ENCODE peak calls at places on chromosomes 3 and 15, in four cellular contexts. One of them, this sample, is unnamed.

GRCh38 chr3:40546811-40547210 is 22.1 kb downstream of the ZNF621 start:
- DNase-seq in RWPE2: no peak
- DNase-seq in SJSA1: peak; percentile 2
- DNase-seq in fibroblast of lung: peak; percentile 60
- DNase-seq in this sample: no peak

GRCh38 chr3:119343719-119344118 is 49.5 kb downstream of the ARHGAP31 start:
- DNase-seq in RWPE2: no peak
- DNase-seq in SJSA1: no peak
- DNase-seq in fibroblast of lung: no peak
- DNase-seq in this sample: no peak

GRCh38 chr15:52438047-52438446 is 90.6 kb downstream of the MYO5A start:
- DNase-seq in RWPE2: no peak
- DNase-seq in SJSA1: no peak
- DNase-seq in fibroblast of lung: no peak
- DNase-seq in this sample: peak; percentile 25

GRCh38 chr3:100525753-100526612 is 33.6 kb downstream of the TMEM45A start:
- DNase-seq in RWPE2: no peak
- DNase-seq in SJSA1: peak; percentile 73
- DNase-seq in fibroblast of lung: peak; percentile 32
- DNase-seq in this sample: peak; percentile 15

GRCh38 chr3:142239421-142239820 is 14.0 kb upstream of the GK5 start:
- DNase-seq in RWPE2: no peak
- DNase-seq in SJSA1: no peak
- DNase-seq in fibroblast of lung: no peak
- DNase-seq in this sample: no peak

GRCh38 chr3:53257465-53257864 is 1.6 kb upstream of the TKT start:
- DNase-seq in RWPE2: peak; percentile 36
- DNase-seq in SJSA1: no peak
- DNase-seq in fibroblast of lung: no peak
- DNase-seq in this sample: no peak

GRCh38 chr3:18758047-18758704 is 333.0 kb upstream of the SATB1 start:
- DNase-seq in RWPE2: no peak
- DNase-seq in SJSA1: peak; percentile 1
- DNase-seq in fibroblast of lung: no peak
- DNase-seq in this sample: peak; percentile 23

GRCh38 chr15:61889706-61890105 is 170.5 kb downstream of the VPS13C start:
- DNase-seq in RWPE2: no peak
- DNase-seq in SJSA1: peak; percentile 27
- DNase-seq in fibroblast of lung: no peak
- DNase-seq in this sample: no peak

GRCh38 chr3:194423317-194423716 is 24.3 kb upstream of the GP5 start:
- DNase-seq in RWPE2: no peak
- DNase-seq in SJSA1: no peak
- DNase-seq in fibroblast of lung: no peak
- DNase-seq in this sample: no peak

GRCh38 chr15:70447927-70448698 is 315.2 kb downstream of the UACA start:
- DNase-seq in RWPE2: peak; percentile 67
- DNase-seq in SJSA1: no peak
- DNase-seq in fibroblast of lung: no peak
- DNase-seq in this sample: peak; percentile 24

GRCh38 chr3:127613406-127613805 is 15.2 kb downstream of the MCM2 start:
- DNase-seq in RWPE2: no peak
- DNase-seq in SJSA1: no peak
- DNase-seq in fibroblast of lung: no peak
- DNase-seq in this sample: no peak

GRCh38 chr3:46604127-46604526 is 8.2 kb upstream of the FAM240A start:
- DNase-seq in RWPE2: no peak
- DNase-seq in SJSA1: no peak
- DNase-seq in fibroblast of lung: no peak
- DNase-seq in this sample: no peak

GRCh38 chr3:10945683-10946287 is 46.8 kb upstream of the SLC6A1 start:
- DNase-seq in RWPE2: no peak
- DNase-seq in SJSA1: peak; percentile 30
- DNase-seq in fibroblast of lung: peak; percentile 40
- DNase-seq in this sample: peak; percentile 64

GRCh38 chr15:74613089-74613952 is 2.3 kb upstream of the CLK3 start:
- DNase-seq in RWPE2: no peak
- DNase-seq in SJSA1: no peak
- DNase-seq in fibroblast of lung: no peak
- DNase-seq in this sample: no peak

GRCh38 chr3:125148836-125149235 is 63.7 kb downstream of the SLC12A8 start:
- DNase-seq in RWPE2: no peak
- DNase-seq in SJSA1: no peak
- DNase-seq in fibroblast of lung: peak; percentile 59
- DNase-seq in this sample: no peak

GRCh38 chr3:65497846-65498245 is 540.9 kb downstream of the MAGI1 start:
- DNase-seq in RWPE2: no peak
- DNase-seq in SJSA1: no peak
- DNase-seq in fibroblast of lung: no peak
- DNase-seq in this sample: no peak

GRCh38 chr15:71011503-71012155 is 103.6 kb upstream of the THSD4 start:
- DNase-seq in RWPE2: no peak
- DNase-seq in SJSA1: peak; percentile 19
- DNase-seq in fibroblast of lung: peak; percentile 79
- DNase-seq in this sample: no peak

GRCh38 chr15:60871731-60872130 is 357.4 kb downstream of the RORA start:
- DNase-seq in RWPE2: no peak
- DNase-seq in SJSA1: no peak
- DNase-seq in fibroblast of lung: no peak
- DNase-seq in this sample: no peak

GRCh38 chr15:31391687-31392671 is 65.3 kb downstream of the KLF13 start:
- DNase-seq in RWPE2: no peak
- DNase-seq in SJSA1: peak; percentile 71
- DNase-seq in fibroblast of lung: peak; percentile 72
- DNase-seq in this sample: peak; percentile 90

GRCh38 chr15:31473384-31474058 is 146.9 kb downstream of the KLF13 start:
- DNase-seq in RWPE2: peak; percentile 31
- DNase-seq in SJSA1: no peak
- DNase-seq in fibroblast of lung: no peak
- DNase-seq in this sample: no peak

GRCh38 chr3:62667714-62668113 is 207.5 kb downstream of the CADPS start:
- DNase-seq in RWPE2: no peak
- DNase-seq in SJSA1: no peak
- DNase-seq in fibroblast of lung: no peak
- DNase-seq in this sample: no peak

GRCh38 chr3:194387276-194387675 is 11.8 kb downstream of the GP5 start:
- DNase-seq in RWPE2: no peak
- DNase-seq in SJSA1: no peak
- DNase-seq in fibroblast of lung: no peak
- DNase-seq in this sample: no peak

GRCh38 chr15:98776607-98777281 is 128.4 kb downstream of the IGF1R start:
- DNase-seq in RWPE2: no peak
- DNase-seq in SJSA1: peak; percentile 32
- DNase-seq in fibroblast of lung: peak; percentile 50
- DNase-seq in this sample: peak; percentile 76

GRCh38 chr15:39788108-39788507 is 5.5 kb upstream of the FSIP1 start:
- DNase-seq in RWPE2: no peak
- DNase-seq in SJSA1: no peak
- DNase-seq in fibroblast of lung: peak; percentile 54
- DNase-seq in this sample: no peak

GRCh38 chr3:61009025-61009424 is 242.2 kb downstream of the FHIT start:
- DNase-seq in RWPE2: no peak
- DNase-seq in SJSA1: no peak
- DNase-seq in fibroblast of lung: no peak
- DNase-seq in this sample: no peak

GRCh38 chr15:51672100-51672731 is 9.1 kb upstream of the SCG3 start:
- DNase-seq in RWPE2: no peak
- DNase-seq in SJSA1: no peak
- DNase-seq in fibroblast of lung: no peak
- DNase-seq in this sample: no peak

GRCh38 chr3:196995027-196995426 is 26.4 kb upstream of the PIGZ start:
- DNase-seq in RWPE2: no peak
- DNase-seq in SJSA1: no peak
- DNase-seq in fibroblast of lung: no peak
- DNase-seq in this sample: no peak

GRCh38 chr3:69406156-69406555 is 20.3 kb upstream of the FRMD4B start:
- DNase-seq in RWPE2: no peak
- DNase-seq in SJSA1: no peak
- DNase-seq in fibroblast of lung: peak; percentile 68
- DNase-seq in this sample: no peak

GRCh38 chr3:161821591-161821990 is 325.0 kb downstream of the OTOL1 start:
- DNase-seq in RWPE2: no peak
- DNase-seq in SJSA1: no peak
- DNase-seq in fibroblast of lung: no peak
- DNase-seq in this sample: no peak

GRCh38 chr3:49652218-49652921 is 21.8 kb upstream of the APEH start:
- DNase-seq in RWPE2: no peak
- DNase-seq in SJSA1: no peak
- DNase-seq in fibroblast of lung: no peak
- DNase-seq in this sample: no peak

GRCh38 chr3:26376131-26376530 is 246.4 kb upstream of the LRRC3B start:
- DNase-seq in RWPE2: no peak
- DNase-seq in SJSA1: no peak
- DNase-seq in fibroblast of lung: no peak
- DNase-seq in this sample: no peak

GRCh38 chr3:18079739-18080138 is 337.3 kb upstream of the TBC1D5 start:
- DNase-seq in RWPE2: no peak
- DNase-seq in SJSA1: peak; percentile 43
- DNase-seq in fibroblast of lung: no peak
- DNase-seq in this sample: no peak

GRCh38 chr3:4721511-4721911 is 228.4 kb downstream of the ITPR1 start:
- DNase-seq in RWPE2: no peak
- DNase-seq in SJSA1: peak; percentile 69
- DNase-seq in fibroblast of lung: no peak
- DNase-seq in this sample: no peak

GRCh38 chr3:70974752-70975151 is 608.8 kb downstream of the FOXP1 start:
- DNase-seq in RWPE2: no peak
- DNase-seq in SJSA1: no peak
- DNase-seq in fibroblast of lung: peak; percentile 70
- DNase-seq in this sample: no peak

GRCh38 chr15:29050870-29051269 is 165.1 kb downstream of the APBA2 start:
- DNase-seq in RWPE2: peak; percentile 8
- DNase-seq in SJSA1: no peak
- DNase-seq in fibroblast of lung: peak; percentile 20
- DNase-seq in this sample: no peak

GRCh38 chr3:25906132-25906906 is 116.4 kb downstream of the OXSM start:
- DNase-seq in RWPE2: no peak
- DNase-seq in SJSA1: no peak
- DNase-seq in fibroblast of lung: no peak
- DNase-seq in this sample: no peak

GRCh38 chr3:1828519-1828918 is 270.1 kb upstream of the CNTN4 start:
- DNase-seq in RWPE2: no peak
- DNase-seq in SJSA1: no peak
- DNase-seq in fibroblast of lung: no peak
- DNase-seq in this sample: no peak

GRCh38 chr3:120436523-120437050 is 14.2 kb downstream of the FSTL1 start:
- DNase-seq in RWPE2: no peak
- DNase-seq in SJSA1: no peak
- DNase-seq in fibroblast of lung: no peak
- DNase-seq in this sample: no peak
- H3K4me1 ChIP-seq in RWPE2: peaks cover 14% of the 10 kb centered on the region
- H3K4me1 ChIP-seq in SJSA1: peaks cover 100% of the 10 kb centered on the region
- H3K4me1 ChIP-seq in fibroblast of lung: peaks cover 57% of the 10 kb centered on the region
- H3K4me1 ChIP-seq in this sample: peaks cover 6% of the 10 kb centered on the region

GRCh38 chr3:149967067-149967685 is 3.5 kb downstream of the PFN2 start:
- DNase-seq in RWPE2: no peak
- DNase-seq in SJSA1: peak; percentile 67
- DNase-seq in fibroblast of lung: peak; percentile 77
- DNase-seq in this sample: no peak
- H3K27me3 ChIP-seq in RWPE2: no peaks in the 10 kb centered on the region
- H3K27me3 ChIP-seq in SJSA1: no peaks in the 10 kb centered on the region
- H3K27me3 ChIP-seq in fibroblast of lung: no peaks in the 10 kb centered on the region
- H3K27me3 ChIP-seq in this sample: no peaks in the 10 kb centered on the region

GRCh38 chr3:128804817-128805166 is 74.6 kb upstream of the ACAD9 start:
- DNase-seq in RWPE2: no peak
- DNase-seq in SJSA1: no peak
- DNase-seq in fibroblast of lung: no peak
- DNase-seq in this sample: no peak
- H3K4me1 ChIP-seq in RWPE2: peaks cover 28% of the 10 kb centered on the region
- H3K4me1 ChIP-seq in SJSA1: peaks cover 27% of the 10 kb centered on the region
- H3K4me1 ChIP-seq in fibroblast of lung: peaks cover 9% of the 10 kb centered on the region
- H3K4me1 ChIP-seq in this sample: no peaks in the 10 kb centered on the region

GRCh38 chr3:14837864-14838263 is 19.1 kb downstream of the FGD5 start:
- DNase-seq in RWPE2: no peak
- DNase-seq in SJSA1: no peak
- DNase-seq in fibroblast of lung: peak; percentile 29
- DNase-seq in this sample: no peak
- H3K27me3 ChIP-seq in RWPE2: peaks cover 36% of the 10 kb centered on the region
- H3K27me3 ChIP-seq in SJSA1: peaks cover 26% of the 10 kb centered on the region
- H3K27me3 ChIP-seq in fibroblast of lung: no peaks in the 10 kb centered on the region
- H3K27me3 ChIP-seq in this sample: no peaks in the 10 kb centered on the region

GRCh38 chr15:68201153-68201878 is 3.8 kb downstream of the CALML4 start:
- DNase-seq in RWPE2: no peak
- DNase-seq in SJSA1: no peak
- DNase-seq in fibroblast of lung: no peak
- DNase-seq in this sample: no peak
- H3K4me1 ChIP-seq in RWPE2: peaks cover 9% of the 10 kb centered on the region
- H3K4me1 ChIP-seq in SJSA1: peaks cover 9% of the 10 kb centered on the region
- H3K4me1 ChIP-seq in fibroblast of lung: no peaks in the 10 kb centered on the region
- H3K4me1 ChIP-seq in this sample: peaks cover 49% of the 10 kb centered on the region

GRCh38 chr3:113212845-113213375 is 1.6 kb downstream of the BOC start:
- DNase-seq in RWPE2: no peak
- DNase-seq in SJSA1: no peak
- DNase-seq in fibroblast of lung: no peak
- DNase-seq in this sample: no peak
- H3K27me3 ChIP-seq in RWPE2: peaks cover 2% of the 10 kb centered on the region
- H3K27me3 ChIP-seq in SJSA1: peaks cover 22% of the 10 kb centered on the region
- H3K27me3 ChIP-seq in fibroblast of lung: no peaks in the 10 kb centered on the region
- H3K27me3 ChIP-seq in this sample: no peaks in the 10 kb centered on the region

GRCh38 chr3:152195206-152195605 is 73.5 kb upstream of the MBNL1 start:
- DNase-seq in RWPE2: no peak
- DNase-seq in SJSA1: no peak
- DNase-seq in fibroblast of lung: no peak
- DNase-seq in this sample: no peak

GRCh38 chr3:152190636-152191183 is 78.0 kb upstream of the MBNL1 start:
- DNase-seq in RWPE2: no peak
- DNase-seq in SJSA1: no peak
- DNase-seq in fibroblast of lung: no peak
- DNase-seq in this sample: no peak

GRCh38 chr3:152192936-152193672 is 75.6 kb upstream of the MBNL1 start:
- DNase-seq in RWPE2: no peak
- DNase-seq in SJSA1: no peak
- DNase-seq in fibroblast of lung: no peak
- DNase-seq in this sample: no peak

GRCh38 chr3:152193673-152194267 is 75.0 kb upstream of the MBNL1 start:
- DNase-seq in RWPE2: no peak
- DNase-seq in SJSA1: no peak
- DNase-seq in fibroblast of lung: no peak
- DNase-seq in this sample: no peak

GRCh38 chr3:152192050-152192449 is 76.7 kb upstream of the MBNL1 start:
- DNase-seq in RWPE2: no peak
- DNase-seq in SJSA1: no peak
- DNase-seq in fibroblast of lung: no peak
- DNase-seq in this sample: no peak
- H3K4me1 ChIP-seq in RWPE2: no peaks in the 10 kb centered on the region
- H3K4me1 ChIP-seq in SJSA1: no peaks in the 10 kb centered on the region
- H3K4me1 ChIP-seq in fibroblast of lung: no peaks in the 10 kb centered on the region
- H3K4me1 ChIP-seq in this sample: peaks cover 5% of the 10 kb centered on the region